ENCODE peak calls at places on chromosomes 13 and 19, in four cellular contexts. G, Q, F and S are unnamed samples.

GRCh38 chr13:40535345-40535836 is 131.1 kb downstream of the FOXO1 start:
- ATAC-seq in G (no peak), Q (no peak), F (no peak), S (no peak)

GRCh38 chr19:10769533-10770491 is 51.9 kb downstream of the DNM2 start:
- ATAC-seq in G (no peak), Q (peak), F (peak), S (no peak)

GRCh38 chr19:18446811-18447359 is 9.0 kb upstream of the ISYNA1 start:
- ATAC-seq in G (no peak), Q (no peak), F (no peak), S (no peak)

GRCh38 chr19:33096005-33096404 is 15.0 kb downstream of the GPATCH1 start:
- ATAC-seq in G (no peak), Q (peak), F (no peak), S (peak)

GRCh38 chr13:77124423-77124822 is 97.5 kb upstream of the FBXL3 start:
- ATAC-seq in G (no peak), Q (no peak), F (no peak), S (no peak)

GRCh38 chr19:29525901-29526729 is at the start of gene VSTM2B:
- ATAC-seq in G (no peak), Q (no peak), F (no peak), S (no peak)

GRCh38 chr13:40639226-40639681 is 27.2 kb downstream of the FOXO1 start:
- ATAC-seq in G (no peak), Q (peak), F (peak), S (peak)

GRCh38 chr13:45180713-45181601 is 19.9 kb downstream of the KCTD4 start:
- ATAC-seq in G (no peak), Q (no peak), F (no peak), S (no peak)

GRCh38 chr13:92843549-92843948 is 383.1 kb upstream of the GPC6 start:
- ATAC-seq in G (no peak), Q (no peak), F (peak), S (no peak)

GRCh38 chr13:99671746-99672145 is 170.5 kb downstream of the TM9SF2 start:
- ATAC-seq in G (no peak), Q (no peak), F (no peak), S (no peak)

GRCh38 chr13:51006067-51006800 is 96.6 kb downstream of the RNASEH2B start:
- ATAC-seq in G (no peak), Q (peak), F (no peak), S (no peak)

GRCh38 chr19:53849237-53849676 is 18.4 kb upstream of the MYADM start:
- ATAC-seq in G (no peak), Q (no peak), F (peak), S (peak)

GRCh38 chr13:27194895-27195764 is 23.5 kb upstream of the USP12 start:
- ATAC-seq in G (no peak), Q (peak), F (peak), S (peak)

GRCh38 chr19:3769494-3769893 is 2.5 kb downstream of the RAX2 start:
- ATAC-seq in G (no peak), Q (no peak), F (peak), S (no peak)

GRCh38 chr13:74056829-74057564 is 77.2 kb downstream of the KLF12 start:
- ATAC-seq in G (no peak), Q (no peak), F (no peak), S (peak)

GRCh38 chr19:36013280-36014028 is 559 bp downstream of the ALKBH6 start:
- ATAC-seq in G (no peak), Q (no peak), F (no peak), S (no peak)

GRCh38 chr13:112997188-112998135 is 28.4 kb downstream of the MCF2L start:
- ATAC-seq in G (no peak), Q (peak), F (no peak), S (no peak)

GRCh38 chr19:45677351-45678230 is 9.6 kb downstream of the GIPR start:
- ATAC-seq in G (peak), Q (peak), F (peak), S (peak)

GRCh38 chr13:110665491-110666254 is 40.2 kb downstream of the CARS2 start:
- ATAC-seq in G (peak), Q (no peak), F (no peak), S (peak)

GRCh38 chr13:45121421-45121820 is 1.1 kb downstream of the GTF2F2 start:
- ATAC-seq in G (no peak), Q (no peak), F (peak), S (peak)

GRCh38 chr19:58009301-58009665 is 6.7 kb upstream of the ZNF606 start:
- ATAC-seq in G (no peak), Q (no peak), F (no peak), S (peak)

GRCh38 chr13:40336228-40337221 is 329.9 kb downstream of the FOXO1 start:
- ATAC-seq in G (no peak), Q (peak), F (no peak), S (no peak)

GRCh38 chr19:32921624-32922023 is 50.1 kb downstream of the CEP89 start:
- ATAC-seq in G (no peak), Q (no peak), F (no peak), S (no peak)

GRCh38 chr13:40024578-40024952 is 369.1 kb downstream of the COG6 start:
- ATAC-seq in G (no peak), Q (no peak), F (peak), S (no peak)

GRCh38 chr13:112802808-112803207 is 113.0 kb downstream of the ATP11A start:
- ATAC-seq in G (no peak), Q (no peak), F (no peak), S (no peak)

GRCh38 chr19:18594824-18595373 is 6.3 kb downstream of the REX1BD start:
- ATAC-seq in G (peak), Q (no peak), F (no peak), S (no peak)

GRCh38 chr13:80444240-80445015 is 103.5 kb upstream of the SPRY2 start:
- ATAC-seq in G (peak), Q (no peak), F (no peak), S (no peak)

GRCh38 chr19:36060430-36060829 is 5.7 kb downstream of the WDR62 start:
- ATAC-seq in G (no peak), Q (peak), F (peak), S (peak)

GRCh38 chr13:24308068-24308445 is 1.3 kb upstream of the C1QTNF9 start:
- ATAC-seq in G (no peak), Q (peak), F (no peak), S (no peak)